ENCODE peak calls at places on chromosomes 6 and 20, in six cellular contexts. G is mesenchymal stem cell, J is IMR-90, Y is SK-N-SH, R is endothelial cell of umbilical vein, P is neural progenitor cell. B is an unnamed sample.

GRCh38 chr6:142744836-142745235 is 200.1 kb downstream of the HIVEP2 start:
- DNase-seq in G (peak; percentile 13), J (peak; percentile 54), P (no peak), R (no peak), Y (no peak), B (peak; percentile 37)

GRCh38 chr6:20028143-20028542 is 184.1 kb downstream of the MBOAT1 start:
- DNase-seq in J (no peak), Y (no peak), R (no peak), P (no peak), G (no peak), B (no peak)

GRCh38 chr6:2948228-2949025 is 22.9 kb downstream of the SERPINB6 start:
- DNase-seq in Y (no peak), P (no peak), J (no peak), R (no peak), G (no peak), B (no peak)

GRCh38 chr6:125116170-125116569 is 37.4 kb upstream of the TPD52L1 start:
- DNase-seq in J (no peak), R (no peak), G (no peak), Y (no peak), P (no peak), B (no peak)

GRCh38 chr20:64145458-64146300 is 18.6 kb upstream of the MYT1 start:
- DNase-seq in Y (no peak), J (no peak), P (no peak), G (no peak), R (no peak), B (no peak)

GRCh38 chr20:31562241-31562640 is 42.8 kb upstream of the ID1 start:
- DNase-seq in Y (no peak), J (no peak), R (no peak), G (no peak), P (no peak), B (no peak)

GRCh38 chr6:49892280-49892679 is 25.9 kb upstream of the CRISP1 start:
- DNase-seq in G (no peak), Y (no peak), R (no peak), P (no peak), J (no peak), B (no peak)

GRCh38 chr6:117911150-117911549 is 4.1 kb downstream of the SLC35F1 start:
- DNase-seq in P (no peak), G (no peak), J (no peak), Y (no peak), R (no peak), B (no peak)

GRCh38 chr6:74755196-74755595 is 450.7 kb downstream of the COL12A1 start:
- DNase-seq in R (no peak), J (no peak), Y (no peak), G (no peak), P (no peak), B (no peak)

GRCh38 chr6:85537055-85537494 is 56.6 kb downstream of the SNX14 start:
- DNase-seq in J (peak; percentile 24), Y (peak; percentile 14), P (no peak), G (peak; percentile 25), R (peak; percentile 32), B (no peak)

GRCh38 chr6:45727824-45728449 is 287.7 kb downstream of the CLIC5 start:
- DNase-seq in R (no peak), Y (no peak), P (no peak), J (no peak), G (no peak), B (no peak)

GRCh38 chr6:88377976-88378580 is 211.9 kb upstream of the CNR1 start:
- DNase-seq in P (peak; percentile 63), G (no peak), Y (no peak), J (no peak), R (no peak), B (no peak)

GRCh38 chr6:89649682-89650081 is 11.1 kb upstream of the LYRM2 start:
- DNase-seq in P (no peak), R (no peak), Y (no peak), G (no peak), J (no peak), B (no peak)

GRCh38 chr20:24608926-24609667 is 139.7 kb downstream of the SYNDIG1 start:
- DNase-seq in G (no peak), P (no peak), R (no peak), J (peak; percentile 13), Y (no peak), B (peak; percentile 43)

GRCh38 chr6:109475625-109476024 is 7.4 kb downstream of the ZBTB24 start:
- DNase-seq in Y (no peak), G (no peak), R (no peak), J (no peak), P (no peak), B (no peak)

GRCh38 chr20:43914697-43915208 is at the start of gene TOX2:
- DNase-seq in Y (peak; percentile 96), P (peak; percentile 83), G (peak; percentile 55), R (no peak), J (no peak), B (no peak)

GRCh38 chr20:48298851-48299484 is 513.7 kb upstream of the SULF2 start:
- DNase-seq in J (peak; percentile 92), Y (peak; percentile 71), P (peak; percentile 25), R (peak; percentile 96), G (peak; percentile 91), B (peak; percentile 86)

GRCh38 chr20:2005359-2005758 is 11.5 kb upstream of the PDYN start:
- DNase-seq in G (peak; percentile 21), P (no peak), R (no peak), J (peak; percentile 8), Y (no peak), B (no peak)

GRCh38 chr20:41586784-41587183 is 31.4 kb downstream of the CHD6 start:
- DNase-seq in G (no peak), R (no peak), Y (no peak), J (no peak), P (no peak), B (no peak)
- H3K4me1 ChIP-seq in G (no peaks in the 10 kb centered on the region), R (no peaks in the 10 kb centered on the region), Y (no peaks in the 10 kb centered on the region), J (peaks cover 4% of the 10 kb centered on the region), P (no peaks in the 10 kb centered on the region), B (peaks cover 16% of the 10 kb centered on the region)

GRCh38 chr6:1472643-1473042 is 83.3 kb downstream of the FOXF2 start:
- DNase-seq in R (no peak), G (no peak), J (no peak), Y (no peak), P (no peak), B (no peak)

GRCh38 chr6:1473598-1473997 is 84.2 kb downstream of the FOXF2 start:
- DNase-seq in Y (no peak), R (no peak), G (no peak), P (no peak), J (no peak), B (no peak)

GRCh38 chr6:1474205-1474604 is 84.8 kb downstream of the FOXF2 start:
- DNase-seq in P (no peak), Y (no peak), G (no peak), J (no peak), R (no peak), B (no peak)

GRCh38 chr6:1475169-1475568 is 85.8 kb downstream of the FOXF2 start:
- DNase-seq in Y (no peak), J (no peak), R (no peak), G (no peak), P (no peak), B (no peak)

DNA sequence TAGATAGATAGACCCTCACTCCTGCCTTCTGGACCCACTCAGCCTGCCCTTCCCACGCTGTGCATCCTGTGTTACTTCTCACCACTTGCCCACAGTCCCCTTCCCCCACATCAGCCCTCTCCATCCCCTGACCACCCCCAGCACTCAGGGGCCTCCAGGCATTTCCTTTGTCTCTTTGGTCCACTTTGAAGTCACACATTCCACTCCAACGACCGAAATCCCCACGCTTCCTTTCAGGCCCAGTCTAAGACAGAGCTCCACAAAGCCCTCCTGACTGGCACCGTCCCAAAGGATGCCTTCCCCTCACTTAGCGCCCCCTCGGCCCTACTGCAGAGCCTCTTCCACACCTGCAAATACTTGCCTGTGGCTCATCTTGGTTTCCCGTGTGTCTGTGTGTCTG is 83.8 kb downstream of the FOXF2 start:
- DNase-seq in J (no peak), Y (no peak), R (no peak), G (no peak), P (no peak), B (no peak)
- H2AFZ ChIP-seq in J (peak overlapping the region; percentile 67), Y (no peak overlapping the region), R (no peak overlapping the region), G (no peak overlapping the region), P (no peak overlapping the region), B (no peak overlapping the region)

GRCh38 chr6:26361544-26361943 is 3.5 kb upstream of the BTN3A2 start:
- DNase-seq in Y (no peak), P (no peak), J (no peak), R (no peak), G (no peak), B (no peak)
- H3K27ac ChIP-seq in Y (no peak overlapping the region), P (no peak overlapping the region), J (no peak overlapping the region), R (no peak overlapping the region), G (no peak overlapping the region), B (no peak overlapping the region)

DNA sequence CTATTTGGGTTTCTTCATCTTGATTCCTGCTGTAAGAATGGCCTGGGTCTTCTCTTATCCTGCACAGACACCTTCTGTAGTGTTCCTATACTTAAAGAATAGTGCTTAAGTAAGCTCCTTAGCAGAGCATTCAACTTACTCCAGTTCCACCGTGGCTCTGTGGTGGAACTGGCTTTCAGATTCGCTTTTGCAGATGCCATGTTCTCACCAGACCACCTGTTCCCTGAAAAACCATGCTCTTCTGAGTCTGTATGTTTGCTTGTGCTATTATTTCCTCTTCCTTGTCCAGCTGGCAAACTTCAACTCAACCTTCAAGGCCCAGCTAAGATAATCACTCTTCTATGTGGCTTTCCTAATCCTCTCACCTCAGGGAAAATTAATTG is 4.9 kb downstream of the ELMO2 start:
- DNase-seq in G (peak; percentile 57), P (no peak), R (no peak), J (no peak), Y (no peak), B (no peak)
- H3K4me1 ChIP-seq in G (peaks cover 12% of the 10 kb centered on the region), P (peaks cover 24% of the 10 kb centered on the region), R (peaks cover 33% of the 10 kb centered on the region), J (peaks cover 21% of the 10 kb centered on the region), Y (peaks cover 17% of the 10 kb centered on the region), B (peaks cover 15% of the 10 kb centered on the region)

GRCh38 chr6:18326001-18326400 is 61.1 kb upstream of the RNF144B start:
- DNase-seq in R (no peak), Y (no peak), P (no peak), G (no peak), J (no peak), B (peak; percentile 57)
- H2AFZ ChIP-seq in R (peak overlapping the region; percentile 78), Y (peak overlapping the region; percentile 23), P (no peak overlapping the region), G (no peak overlapping the region), J (peak overlapping the region; percentile 54), B (peak overlapping the region; percentile 92)

DNA sequence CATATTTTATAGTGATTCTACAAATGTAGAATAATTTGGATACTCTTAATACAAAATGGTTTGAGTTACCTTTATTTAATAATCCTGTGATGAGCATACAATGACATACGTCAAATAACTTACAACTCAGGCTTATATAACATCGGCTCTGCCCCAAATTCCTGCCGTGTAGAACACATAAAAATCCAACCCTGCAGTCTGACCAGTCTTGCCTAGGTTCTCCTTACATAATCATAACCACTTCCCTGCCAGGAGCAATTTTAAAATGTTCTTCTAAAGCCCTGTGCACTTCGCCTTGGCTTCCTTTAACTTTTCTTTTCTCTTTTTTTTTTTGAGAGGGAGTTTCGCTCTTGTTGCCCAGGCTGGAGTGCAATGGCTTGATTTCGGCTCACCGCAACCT is 16.2 kb upstream of the IER3 start:
- DNase-seq in P (no peak), G (no peak), R (no peak), Y (no peak), J (no peak), B (no peak)
- H3K27ac ChIP-seq in P (no peak overlapping the region), G (peak overlapping the region; percentile 85), R (no peak overlapping the region), Y (no peak overlapping the region), J (no peak overlapping the region), B (no peak overlapping the region)

DNA sequence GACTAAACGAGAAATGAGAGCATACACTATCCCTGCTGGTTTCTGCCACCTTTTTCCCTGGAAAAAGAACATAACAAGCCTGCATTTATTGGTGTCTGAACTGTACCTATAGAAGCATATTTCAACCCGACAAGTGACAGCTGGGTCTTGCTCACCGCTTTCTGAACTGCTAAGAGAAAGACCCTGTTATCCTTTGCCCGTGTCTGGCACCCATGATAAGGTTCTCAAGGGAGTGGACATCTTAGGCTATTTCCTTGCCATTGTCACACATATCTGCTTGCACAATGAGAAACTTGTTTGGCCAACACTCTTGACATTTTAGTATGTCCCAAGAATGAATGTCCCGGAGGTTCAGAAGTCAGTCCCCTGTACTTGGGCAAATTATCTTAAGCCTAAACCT is 19.3 kb downstream of the RIPOR2 start:
- DNase-seq in G (no peak), P (no peak), R (no peak), Y (no peak), J (no peak), B (no peak)
- H3K4me1 ChIP-seq in G (no peaks in the 10 kb centered on the region), P (peaks cover 20% of the 10 kb centered on the region), R (no peaks in the 10 kb centered on the region), Y (peaks cover 7% of the 10 kb centered on the region), J (peaks cover 22% of the 10 kb centered on the region), B (no peaks in the 10 kb centered on the region)